ENCODE peak calls at places on chromosomes 3 and 15, in seven cellular contexts. One of them, this sample, is unnamed. For H3K9me3, the result is how much of the 10 kb centered on the place peaks cover.

GRCh38 chr3:122004123-122004522 is 17.9 kb downstream of the ILDR1 start:
- DNase-seq in Panc1: no peak
- DNase-seq in stomach: no peak
- DNase-seq in GM12878: no peak
- DNase-seq in sigmoid colon: no peak
- DNase-seq in spleen: no peak
- DNase-seq in transverse colon: no peak
- DNase-seq in this sample: peak

GRCh38 chr3:37907906-37908305 is 46.2 kb downstream of the CTDSPL start:
- DNase-seq in Panc1: no peak
- DNase-seq in stomach: no peak
- DNase-seq in GM12878: peak
- DNase-seq in sigmoid colon: no peak
- DNase-seq in spleen: no peak
- DNase-seq in transverse colon: no peak
- DNase-seq in this sample: no peak

GRCh38 chr15:75195122-75195765 is 6.4 kb upstream of the C15orf39 start:
- DNase-seq in Panc1: no peak
- DNase-seq in stomach: no peak
- DNase-seq in GM12878: no peak
- DNase-seq in sigmoid colon: no peak
- DNase-seq in spleen: peak
- DNase-seq in transverse colon: peak
- DNase-seq in this sample: no peak

GRCh38 chr15:73228128-73228646 is 140.6 kb downstream of the HCN4 start:
- DNase-seq in Panc1: no peak
- DNase-seq in stomach: no peak
- DNase-seq in GM12878: no peak
- DNase-seq in sigmoid colon: no peak
- DNase-seq in spleen: no peak
- DNase-seq in transverse colon: no peak
- DNase-seq in this sample: no peak

GRCh38 chr3:16369885-16370284 is 104.9 kb downstream of the OXNAD1 start:
- DNase-seq in Panc1: no peak
- DNase-seq in stomach: no peak
- DNase-seq in GM12878: no peak
- DNase-seq in sigmoid colon: no peak
- DNase-seq in spleen: no peak
- DNase-seq in transverse colon: no peak
- DNase-seq in this sample: no peak

GRCh38 chr3:42204867-42205599 is 61.0 kb downstream of the CCK start:
- DNase-seq in Panc1: no peak
- DNase-seq in stomach: no peak
- DNase-seq in GM12878: no peak
- DNase-seq in sigmoid colon: no peak
- DNase-seq in spleen: no peak
- DNase-seq in transverse colon: no peak
- DNase-seq in this sample: no peak

GRCh38 chr15:40040293-40040635 is 1.3 kb upstream of the SRP14 start:
- DNase-seq in Panc1: no peak
- DNase-seq in stomach: no peak
- DNase-seq in GM12878: no peak
- DNase-seq in sigmoid colon: peak
- DNase-seq in spleen: no peak
- DNase-seq in transverse colon: no peak
- DNase-seq in this sample: peak

GRCh38 chr3:52436500-52437106 is 8.3 kb downstream of the SEMA3G start:
- DNase-seq in Panc1: no peak
- DNase-seq in stomach: no peak
- DNase-seq in GM12878: no peak
- DNase-seq in sigmoid colon: peak
- DNase-seq in spleen: no peak
- DNase-seq in transverse colon: no peak
- DNase-seq in this sample: no peak

GRCh38 chr3:140898340-140899180 is 43.1 kb upstream of the SLC25A36 start:
- DNase-seq in Panc1: peak
- DNase-seq in stomach: no peak
- DNase-seq in GM12878: peak
- DNase-seq in sigmoid colon: no peak
- DNase-seq in spleen: no peak
- DNase-seq in transverse colon: no peak
- DNase-seq in this sample: no peak

GRCh38 chr3:112811917-112812660 is 34.6 kb downstream of the CD200R1L start:
- DNase-seq in Panc1: no peak
- DNase-seq in stomach: no peak
- DNase-seq in GM12878: no peak
- DNase-seq in sigmoid colon: peak
- DNase-seq in spleen: no peak
- DNase-seq in transverse colon: no peak
- DNase-seq in this sample: no peak

GRCh38 chr15:79874242-79874641 is 22.6 kb downstream of the MTHFS start:
- DNase-seq in Panc1: no peak
- DNase-seq in stomach: no peak
- DNase-seq in GM12878: no peak
- DNase-seq in sigmoid colon: no peak
- DNase-seq in spleen: no peak
- DNase-seq in transverse colon: no peak
- DNase-seq in this sample: no peak

GRCh38 chr3:188394588-188394987 is 240.6 kb downstream of the LPP start:
- DNase-seq in Panc1: no peak
- DNase-seq in stomach: no peak
- DNase-seq in GM12878: no peak
- DNase-seq in sigmoid colon: no peak
- DNase-seq in spleen: no peak
- DNase-seq in transverse colon: no peak
- DNase-seq in this sample: no peak

GRCh38 chr3:168506589-168506988 is 410.9 kb upstream of the GOLIM4 start:
- DNase-seq in Panc1: no peak
- DNase-seq in stomach: no peak
- DNase-seq in GM12878: no peak
- DNase-seq in sigmoid colon: no peak
- DNase-seq in spleen: no peak
- DNase-seq in transverse colon: no peak
- DNase-seq in this sample: no peak

GRCh38 chr3:76138921-76139320 is 353.6 kb upstream of the ZNF717 start:
- DNase-seq in Panc1: no peak
- DNase-seq in stomach: no peak
- DNase-seq in GM12878: no peak
- DNase-seq in sigmoid colon: no peak
- DNase-seq in spleen: no peak
- DNase-seq in transverse colon: no peak
- DNase-seq in this sample: no peak

GRCh38 chr15:75455424-75455981 is 4.0 kb upstream of the SIN3A start:
- DNase-seq in Panc1: peak
- DNase-seq in stomach: peak
- DNase-seq in GM12878: peak
- DNase-seq in sigmoid colon: peak
- DNase-seq in spleen: peak
- DNase-seq in transverse colon: peak
- DNase-seq in this sample: peak

GRCh38 chr3:76970006-76970680 is 69.8 kb upstream of the ROBO2 start:
- DNase-seq in Panc1: no peak
- DNase-seq in stomach: no peak
- DNase-seq in GM12878: no peak
- DNase-seq in sigmoid colon: no peak
- DNase-seq in spleen: no peak
- DNase-seq in transverse colon: no peak
- DNase-seq in this sample: no peak

GRCh38 chr3:194856296-194856695 is 170.6 kb downstream of the FAM43A start:
- DNase-seq in Panc1: no peak
- DNase-seq in stomach: no peak
- DNase-seq in GM12878: no peak
- DNase-seq in sigmoid colon: no peak
- DNase-seq in spleen: no peak
- DNase-seq in transverse colon: no peak
- DNase-seq in this sample: no peak

GRCh38 chr3:104178695-104179094 is 1188.0 kb upstream of the ALCAM start:
- DNase-seq in Panc1: no peak
- DNase-seq in stomach: no peak
- DNase-seq in GM12878: no peak
- DNase-seq in sigmoid colon: no peak
- DNase-seq in spleen: no peak
- DNase-seq in transverse colon: no peak
- DNase-seq in this sample: no peak

GRCh38 chr3:192011137-192011536 is 550.2 kb downstream of the PYDC2 start:
- DNase-seq in Panc1: no peak
- DNase-seq in stomach: no peak
- DNase-seq in GM12878: no peak
- DNase-seq in sigmoid colon: no peak
- DNase-seq in spleen: no peak
- DNase-seq in transverse colon: no peak
- DNase-seq in this sample: no peak

GRCh38 chr3:114904633-114905032 is 242.5 kb downstream of the ZBTB20 start:
- DNase-seq in Panc1: no peak
- DNase-seq in stomach: no peak
- DNase-seq in GM12878: no peak
- DNase-seq in sigmoid colon: no peak
- DNase-seq in spleen: no peak
- DNase-seq in transverse colon: no peak
- DNase-seq in this sample: no peak

DNA sequence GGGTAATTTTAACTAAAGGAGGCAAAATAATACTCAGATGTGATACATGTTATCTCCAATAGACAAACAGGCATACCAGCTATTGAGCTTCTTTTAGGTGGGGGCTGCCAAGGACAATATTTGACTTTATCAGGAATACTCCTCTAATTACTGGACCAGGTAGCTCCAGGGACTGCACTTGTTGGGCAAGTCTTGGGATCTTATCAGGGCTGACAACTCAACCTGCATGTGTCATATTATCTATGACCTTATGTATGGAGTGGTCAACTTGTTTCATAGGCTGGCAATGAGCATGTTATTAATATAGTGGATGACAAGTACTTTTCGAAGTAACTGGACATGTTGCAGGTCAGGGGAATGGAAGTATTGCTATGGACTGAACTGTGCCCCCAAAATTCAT is 15.0 kb upstream of the ZNF445 start:
- DNase-seq in Panc1: no peak
- DNase-seq in stomach: no peak
- DNase-seq in GM12878: no peak
- DNase-seq in sigmoid colon: no peak
- DNase-seq in spleen: no peak
- DNase-seq in transverse colon: no peak
- DNase-seq in this sample: no peak
- H3K9me3 ChIP-seq in Panc1: under half
- H3K9me3 ChIP-seq in stomach: half or more
- H3K9me3 ChIP-seq in GM12878: under half
- H3K9me3 ChIP-seq in sigmoid colon: under half
- H3K9me3 ChIP-seq in spleen: half or more
- H3K9me3 ChIP-seq in transverse colon: under half
- H3K9me3 ChIP-seq in this sample: under half

GRCh38 chr3:9246196-9246595 is 3.2 kb downstream of the SRGAP3 start:
- DNase-seq in Panc1: no peak
- DNase-seq in stomach: no peak
- DNase-seq in GM12878: no peak
- DNase-seq in sigmoid colon: no peak
- DNase-seq in spleen: no peak
- DNase-seq in transverse colon: no peak
- DNase-seq in this sample: no peak

GRCh38 chr3:9247361-9248231 is 1.9 kb downstream of the SRGAP3 start:
- DNase-seq in Panc1: no peak
- DNase-seq in stomach: peak
- DNase-seq in GM12878: no peak
- DNase-seq in sigmoid colon: no peak
- DNase-seq in spleen: no peak
- DNase-seq in transverse colon: no peak
- DNase-seq in this sample: no peak

GRCh38 chr3:9249273-9250192 is at the start of gene SRGAP3:
- DNase-seq in Panc1: no peak
- DNase-seq in stomach: peak
- DNase-seq in GM12878: peak
- DNase-seq in sigmoid colon: peak
- DNase-seq in spleen: peak
- DNase-seq in transverse colon: peak
- DNase-seq in this sample: peak

GRCh38 chr3:9250236-9250635 is 790 bp upstream of the SRGAP3 start:
- DNase-seq in Panc1: no peak
- DNase-seq in stomach: no peak
- DNase-seq in GM12878: no peak
- DNase-seq in sigmoid colon: no peak
- DNase-seq in spleen: no peak
- DNase-seq in transverse colon: no peak
- DNase-seq in this sample: no peak

DNA sequence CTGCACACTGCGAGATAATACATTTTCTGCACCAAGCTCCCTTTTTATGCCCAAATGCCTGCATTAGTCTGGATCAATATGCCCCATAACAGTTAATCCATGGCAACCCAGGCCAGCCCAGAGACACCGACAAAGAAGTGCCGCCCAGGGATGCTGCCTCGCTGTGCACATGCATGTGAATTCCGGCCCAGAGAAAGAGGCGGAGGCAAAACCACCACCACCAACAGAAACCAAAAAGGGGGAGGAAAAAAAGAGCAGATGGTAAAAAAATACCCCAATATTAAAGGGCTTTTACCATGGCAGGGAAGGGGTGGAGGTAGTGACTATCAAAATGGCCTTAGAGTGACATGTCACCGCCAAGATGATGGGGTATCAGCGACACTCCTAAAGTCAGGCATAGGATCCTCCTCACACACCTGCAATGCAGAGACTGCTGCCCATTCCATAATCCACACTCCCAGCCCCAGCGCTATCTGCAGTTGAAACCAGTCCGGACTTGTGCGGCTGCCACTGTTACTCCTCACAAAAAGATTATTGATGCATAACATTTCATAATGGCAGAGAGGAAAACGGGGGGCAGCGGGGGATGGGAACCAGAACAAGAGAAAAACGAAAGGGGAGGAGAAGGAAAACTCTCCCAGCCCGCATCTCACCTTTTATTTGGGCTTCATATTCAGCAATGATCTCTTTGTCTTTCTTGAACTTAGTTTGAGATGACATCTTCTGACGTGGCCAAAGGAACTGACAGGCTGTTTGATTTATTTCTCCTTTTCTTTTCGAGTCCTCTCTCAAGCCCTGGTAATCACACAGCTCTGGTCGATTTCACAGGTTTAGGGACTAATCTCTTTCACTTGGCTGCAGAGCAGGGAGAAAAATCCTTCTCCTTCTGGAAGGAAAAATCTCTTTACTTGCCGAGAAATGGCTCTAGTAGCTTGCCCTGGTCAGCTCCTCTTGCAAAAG is 934 bp downstream of the SRGAP3 start:
- DNase-seq in Panc1: no peak
- DNase-seq in stomach: peak
- DNase-seq in GM12878: no peak
- DNase-seq in sigmoid colon: no peak
- DNase-seq in spleen: no peak
- DNase-seq in transverse colon: peak
- DNase-seq in this sample: no peak
- TF ChIP-seq POLR2AphosphoS5 in Panc1: no peak
- TF ChIP-seq POLR2AphosphoS5 in stomach: no peak
- TF ChIP-seq POLR2AphosphoS5 in GM12878: no peak
- TF ChIP-seq POLR2AphosphoS5 in sigmoid colon: no peak
- TF ChIP-seq POLR2AphosphoS5 in spleen: no peak
- TF ChIP-seq POLR2AphosphoS5 in transverse colon: no peak
- TF ChIP-seq POLR2AphosphoS5 in this sample: no peak

GRCh38 chr3:197238842-197239241 is 59.6 kb downstream of the DLG1 start:
- DNase-seq in Panc1: no peak
- DNase-seq in stomach: no peak
- DNase-seq in GM12878: no peak
- DNase-seq in sigmoid colon: no peak
- DNase-seq in spleen: no peak
- DNase-seq in transverse colon: no peak
- DNase-seq in this sample: no peak
- H3K9me3 ChIP-seq in Panc1: under half
- H3K9me3 ChIP-seq in stomach: under half
- H3K9me3 ChIP-seq in GM12878: under half
- H3K9me3 ChIP-seq in sigmoid colon: under half
- H3K9me3 ChIP-seq in spleen: under half
- H3K9me3 ChIP-seq in transverse colon: under half
- H3K9me3 ChIP-seq in this sample: under half

GRCh38 chr3:185900228-185900627 is 37.6 kb downstream of the TRA2B start:
- DNase-seq in Panc1: peak
- DNase-seq in stomach: no peak
- DNase-seq in GM12878: no peak
- DNase-seq in sigmoid colon: no peak
- DNase-seq in spleen: no peak
- DNase-seq in transverse colon: peak
- DNase-seq in this sample: no peak
- TF ChIP-seq POLR2AphosphoS5 in Panc1: no peak
- TF ChIP-seq POLR2AphosphoS5 in stomach: no peak
- TF ChIP-seq POLR2AphosphoS5 in GM12878: no peak
- TF ChIP-seq POLR2AphosphoS5 in sigmoid colon: no peak
- TF ChIP-seq POLR2AphosphoS5 in spleen: no peak
- TF ChIP-seq POLR2AphosphoS5 in transverse colon: no peak
- TF ChIP-seq POLR2AphosphoS5 in this sample: no peak

This sample was measured in esophagus muscularis mucosa.